ENCODE peak calls at places on chromosomes 3 and 15, in seven cellular contexts. L is H1, R is SK-N-SH, Y is HCT116, V is HepG2, Q is K562, S is GM12878. C is an unnamed sample. For H3K27me3, the result is how much of the 10 kb centered on the place peaks cover.

GRCh38 chr15:71332605-71333004 is 217.3 kb downstream of the THSD4 start:
- DNase-seq in L (no peak), R (no peak), Y (no peak), V (no peak), Q (no peak), S (no peak), C (no peak)

GRCh38 chr3:197456271-197457091 is 99.3 kb downstream of the BDH1 start:
- DNase-seq in L (peak), R (no peak), Y (peak), V (peak), Q (peak), S (no peak), C (peak)

GRCh38 chr3:43178891-43179366 is 73.0 kb upstream of the POMGNT2 start:
- DNase-seq in L (no peak), R (no peak), Y (peak), V (peak), Q (no peak), S (no peak), C (no peak)

GRCh38 chr15:71148048-71148447 is 32.8 kb downstream of the THSD4 start:
- DNase-seq in L (no peak), R (no peak), Y (no peak), V (no peak), Q (no peak), S (no peak), C (no peak)

GRCh38 chr3:195058311-195059005 is 212.5 kb downstream of the XXYLT1 start:
- DNase-seq in L (no peak), R (no peak), Y (no peak), V (no peak), Q (no peak), S (no peak), C (no peak)

GRCh38 chr15:41892621-41893421 is 1.0 kb downstream of the SPTBN5 start:
- DNase-seq in L (peak), R (peak), Y (no peak), V (no peak), Q (no peak), S (no peak), C (no peak)

GRCh38 chr3:47762233-47762632 is 19.5 kb downstream of the SMARCC1 start:
- DNase-seq in L (no peak), R (no peak), Y (no peak), V (no peak), Q (peak), S (no peak), C (no peak)

GRCh38 chr3:36700537-36701248 is 63.7 kb downstream of the DCLK3 start:
- DNase-seq in L (peak), R (peak), Y (peak), V (peak), Q (peak), S (no peak), C (peak)

GRCh38 chr3:36596411-36596810 is 167.9 kb downstream of the DCLK3 start:
- DNase-seq in L (no peak), R (no peak), Y (no peak), V (no peak), Q (no peak), S (no peak), C (no peak)

GRCh38 chr3:107798381-107798780 is 275.6 kb downstream of the BBX start:
- DNase-seq in L (no peak), R (no peak), Y (no peak), V (no peak), Q (no peak), S (no peak), C (no peak)

GRCh38 chr15:77656294-77656693 is 23.6 kb upstream of the LINGO1 start:
- DNase-seq in L (no peak), R (no peak), Y (no peak), V (no peak), Q (no peak), S (no peak), C (no peak)

GRCh38 chr15:76987896-76988860 is 6.7 kb upstream of the PSTPIP1 start:
- DNase-seq in L (no peak), R (no peak), Y (no peak), V (no peak), Q (peak), S (peak), C (no peak)

GRCh38 chr15:80480171-80480811 is 76.1 kb downstream of the ARNT2 start:
- DNase-seq in L (no peak), R (no peak), Y (no peak), V (peak), Q (no peak), S (no peak), C (no peak)

GRCh38 chr3:136778865-136779264 is 26.7 kb upstream of the STAG1 start:
- DNase-seq in L (no peak), R (no peak), Y (no peak), V (no peak), Q (no peak), S (no peak), C (no peak)

GRCh38 chr3:20056727-20057611 is 16.7 kb downstream of the KAT2B start:
- DNase-seq in L (no peak), R (no peak), Y (no peak), V (no peak), Q (no peak), S (no peak), C (no peak)

GRCh38 chr3:47197287-47197686 is 33.4 kb upstream of the SETD2 start:
- DNase-seq in L (no peak), R (no peak), Y (no peak), V (no peak), Q (no peak), S (no peak), C (no peak)

GRCh38 chr3:107669669-107670068 is 146.9 kb downstream of the BBX start:
- DNase-seq in L (no peak), R (no peak), Y (no peak), V (no peak), Q (no peak), S (no peak), C (no peak)

GRCh38 chr3:52205727-52206372 is 7.9 kb downstream of the ALAS1 start:
- DNase-seq in L (no peak), R (no peak), Y (no peak), V (no peak), Q (no peak), S (no peak), C (no peak)
- H3K27me3 ChIP-seq in L (under half), R (under half), Y (under half), V (under half), Q (under half), S (under half), C (under half)

DNA sequence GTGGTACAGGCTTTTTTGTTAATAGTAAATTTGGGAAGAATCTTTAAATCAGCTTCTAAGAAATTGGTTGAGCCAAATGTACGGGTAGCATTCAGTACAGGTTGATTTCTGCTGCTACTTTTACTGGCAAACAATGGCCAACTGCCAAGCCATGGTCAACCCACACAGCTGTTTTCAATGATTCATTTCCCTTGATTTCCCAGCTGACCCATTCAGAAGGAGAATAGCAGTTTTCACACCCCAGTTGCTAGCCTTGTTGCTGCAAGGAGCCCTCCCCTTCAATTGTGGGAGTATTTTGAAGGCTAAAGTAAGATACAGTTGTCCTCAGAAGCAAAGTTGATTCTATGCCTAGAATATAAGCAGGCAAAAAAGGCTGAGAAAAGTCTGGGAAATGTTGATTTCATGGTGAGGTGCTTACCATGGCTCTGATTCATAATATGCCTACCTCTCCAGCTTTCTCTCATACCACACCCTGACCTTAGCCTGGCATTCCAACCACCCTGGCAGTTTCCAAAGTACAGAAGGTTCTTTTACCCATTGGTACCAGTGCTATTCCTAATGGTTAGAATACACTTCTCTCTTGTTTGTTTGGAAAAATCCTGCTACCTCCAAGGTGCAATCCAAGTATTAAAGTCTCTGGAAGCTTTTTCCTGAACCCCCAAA is 320.3 kb upstream of the TGFBR2 start:
- DNase-seq in L (no peak), R (peak), Y (peak), V (no peak), Q (no peak), S (no peak), C (no peak)
- TF ChIP-seq YY1 in L (no peak), R (no peak), Y (no peak), V (no peak), Q (no peak), S (no peak), C (no peak)

GRCh38 chr3:184379375-184380209 is at the start of gene CHRD:
- DNase-seq in L (no peak), R (no peak), Y (no peak), V (no peak), Q (no peak), S (no peak), C (no peak)
- H3K27me3 ChIP-seq in L (half or more), R (under half), Y (under half), V (under half), Q (under half), S (under half), C (under half)

DNA sequence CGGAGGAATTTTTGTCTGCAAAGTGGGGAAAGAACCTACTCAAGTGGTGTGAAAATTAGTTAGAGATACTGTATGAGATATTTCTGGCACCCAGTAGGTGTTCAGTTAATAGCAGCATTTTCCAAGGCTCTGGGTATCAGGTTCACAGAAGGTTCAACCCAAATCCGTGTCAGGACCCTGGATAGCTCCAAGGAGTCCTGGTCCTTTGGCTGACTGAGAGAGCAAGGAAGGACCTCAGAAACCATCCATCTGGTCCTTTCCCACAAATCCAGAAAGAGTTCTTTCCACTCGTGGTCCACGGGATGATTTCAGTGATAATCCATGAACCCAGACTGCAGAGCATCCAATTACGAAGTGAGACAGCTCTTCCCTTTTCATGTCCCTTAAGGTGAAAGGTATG is 51.4 kb downstream of the SLC6A11 start:
- DNase-seq in L (peak), R (no peak), Y (no peak), V (no peak), Q (peak), S (no peak), C (peak)
- TF ChIP-seq YY1 in L (no peak), R (no peak), Y (no peak), V (no peak), Q (no peak), S (no peak), C (no peak)

GRCh38 chr3:14819671-14820070 is 909 bp downstream of the FGD5 start:
- DNase-seq in L (no peak), R (no peak), Y (no peak), V (no peak), Q (no peak), S (no peak), C (no peak)

GRCh38 chr3:14821151-14821550 is 2.4 kb downstream of the FGD5 start:
- DNase-seq in L (no peak), R (no peak), Y (no peak), V (no peak), Q (no peak), S (no peak), C (no peak)

GRCh38 chr3:14818804-14819500 is at the start of gene FGD5:
- DNase-seq in L (no peak), R (no peak), Y (no peak), V (no peak), Q (no peak), S (no peak), C (no peak)

GRCh38 chr3:14822134-14822533 is 3.4 kb downstream of the FGD5 start:
- DNase-seq in L (no peak), R (no peak), Y (no peak), V (no peak), Q (peak), S (no peak), C (no peak)

GRCh38 chr3:14820156-14820555 is 1.4 kb downstream of the FGD5 start:
- DNase-seq in L (no peak), R (no peak), Y (no peak), V (no peak), Q (no peak), S (no peak), C (no peak)
- H3K27me3 ChIP-seq in L (under half), R (under half), Y (under half), V (under half), Q (half or more), S (under half), C (under half)

DNA sequence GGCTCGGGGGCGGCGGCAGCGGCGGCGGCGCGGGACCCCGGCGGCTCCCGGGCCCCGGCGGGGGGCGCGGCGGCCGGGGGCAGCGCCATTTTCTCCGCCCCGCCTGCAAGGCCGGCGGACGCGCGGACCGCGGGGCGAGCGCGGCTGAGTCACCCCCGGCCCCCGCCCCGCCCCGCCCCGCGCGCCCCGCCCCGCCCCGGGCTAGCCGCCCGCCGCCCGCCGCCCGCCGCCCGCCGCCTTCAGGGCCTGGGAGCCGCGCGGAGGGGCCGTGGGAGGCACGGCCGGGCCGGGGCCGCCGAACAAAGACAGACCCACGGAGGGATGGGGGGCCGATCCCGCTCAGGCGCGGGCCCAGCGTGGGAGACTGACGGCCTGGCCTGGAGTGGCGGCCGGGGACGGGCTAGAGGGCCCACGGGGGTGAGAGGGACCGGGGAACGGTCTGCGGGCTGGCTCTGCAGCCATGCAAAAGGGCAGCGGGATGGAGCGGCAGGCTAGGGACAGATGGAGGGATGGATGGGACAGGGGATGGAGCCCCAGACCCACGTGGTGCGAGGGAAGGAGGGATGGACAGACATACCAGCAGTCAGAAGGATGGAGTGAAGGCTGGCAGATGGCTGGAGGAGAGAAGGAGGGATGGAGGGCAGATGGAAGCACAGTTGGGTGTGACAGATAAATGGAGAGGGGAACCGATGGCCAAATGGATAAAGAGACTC is at the start of gene EIF4E3:
- DNase-seq in L (peak), R (peak), Y (no peak), V (no peak), Q (peak), S (no peak), C (no peak)
- TF ChIP-seq YY1 in L (peak), R (no peak), Y (no peak), V (no peak), Q (no peak), S (no peak), C (no peak)

GRCh38 chr3:122078235-122078935 is 23.2 kb downstream of the CD86 start:
- DNase-seq in L (no peak), R (no peak), Y (no peak), V (no peak), Q (no peak), S (no peak), C (no peak)
- H3K27me3 ChIP-seq in L (under half), R (under half), Y (under half), V (under half), Q (under half), S (under half), C (under half)

C was measured in NT2/D1.